ENCODE peak calls at places on chromosomes 16 and 17, in four cellular contexts. A, X, Q and U are unnamed samples.

GRCh38 chr17:68514809-68515208 is 2.6 kb downstream of the PRKAR1A start:
- DNase-seq in A (no peak), X (no peak), Q (no peak), U (peak)

GRCh38 chr16:17026600-17027242 is 444.0 kb downstream of the XYLT1 start:
- DNase-seq in A (no peak), X (no peak), Q (peak), U (no peak)

GRCh38 chr16:68470461-68471150 is 22.3 kb upstream of the SMPD3 start:
- DNase-seq in A (no peak), X (no peak), Q (peak), U (no peak)

GRCh38 chr17:37607637-37608368 is 1.4 kb downstream of the SYNRG start:
- DNase-seq in A (no peak), X (no peak), Q (no peak), U (no peak)

GRCh38 chr16:48438414-48438813 is 53.2 kb upstream of the SIAH1 start:
- DNase-seq in A (no peak), X (no peak), Q (no peak), U (no peak)

GRCh38 chr16:27539120-27539519 is 10.6 kb downstream of the GTF3C1 start:
- DNase-seq in A (no peak), X (no peak), Q (no peak), U (no peak)

GRCh38 chr17:66602659-66603363 is 232.1 kb upstream of the CACNG5 start:
- DNase-seq in A (no peak), X (no peak), Q (no peak), U (no peak)

GRCh38 chr16:2082983-2083364 is 35.2 kb downstream of the TSC2 start:
- DNase-seq in A (no peak), X (no peak), Q (no peak), U (no peak)

GRCh38 chr16:89051521-89052166 is 42.0 kb upstream of the ACSF3 start:
- DNase-seq in A (no peak), X (no peak), Q (no peak), U (no peak)

GRCh38 chr17:40303009-40303657 is 5.8 kb upstream of the RARA start:
- DNase-seq in A (peak), X (peak), Q (no peak), U (peak)

GRCh38 chr17:48174833-48175232 is 67.3 kb downstream of the SNX11 start:
- DNase-seq in A (no peak), X (no peak), Q (no peak), U (no peak)

GRCh38 chr16:87318158-87318644 is 1.0 kb upstream of the C16orf95 start:
- DNase-seq in A (no peak), X (no peak), Q (no peak), U (peak)

GRCh38 chr17:62668091-62668804 is 40.8 kb downstream of the MRC2 start:
- DNase-seq in A (no peak), X (no peak), Q (no peak), U (no peak)

GRCh38 chr17:45121055-45121454 is 11.3 kb downstream of the PLCD3 start:
- DNase-seq in A (no peak), X (no peak), Q (no peak), U (no peak)
- TF ChIP-seq ESRRA in A (no peak), X (no peak), Q (no peak), U (no peak)

GRCh38 chr16:84156342-84156784 is 11.3 kb downstream of the DNAAF1 start:
- DNase-seq in A (no peak), X (no peak), Q (no peak), U (no peak)
- TF ChIP-seq EP300 in A (no peak), X (no peak), Q (no peak), U (no peak)

DNA sequence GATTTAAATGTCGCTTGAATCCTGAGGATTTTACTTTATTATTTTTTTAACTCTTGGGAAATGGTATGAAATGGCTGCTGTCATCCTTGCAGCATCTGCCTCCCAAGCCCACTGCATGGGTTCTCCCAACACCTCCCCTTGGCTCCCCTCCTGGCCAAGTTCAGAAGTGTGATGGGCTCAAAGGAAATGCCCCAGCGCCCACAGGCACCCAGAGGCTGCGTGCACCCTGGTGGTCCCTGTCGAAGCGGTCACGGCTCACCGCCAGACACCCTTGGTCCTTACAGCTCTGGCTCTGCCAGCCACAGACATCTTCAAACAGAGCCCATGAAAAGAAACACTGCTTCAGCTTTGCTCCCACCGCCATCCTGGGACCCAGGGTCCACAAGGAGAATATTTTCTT is 334.7 kb downstream of the SOX9 start:
- DNase-seq in A (no peak), X (no peak), Q (no peak), U (no peak)
- TF ChIP-seq CTCF in A (no peak), X (no peak), Q (no peak), U (no peak)

GRCh38 chr17:32784113-32784512 is 92.8 kb downstream of the MYO1D start:
- DNase-seq in A (no peak), X (no peak), Q (no peak), U (no peak)
- TF ChIP-seq ESRRA in A (no peak), X (no peak), Q (no peak), U (no peak)

GRCh38 chr17:81968850-81969812 is 8.1 kb upstream of the NOTUM start:
- DNase-seq in A (no peak), X (no peak), Q (no peak), U (no peak)

GRCh38 chr17:81968396-81968745 is 7.4 kb upstream of the NOTUM start:
- DNase-seq in A (no peak), X (no peak), Q (no peak), U (no peak)

GRCh38 chr17:81967244-81967532 is 6.2 kb upstream of the NOTUM start:
- DNase-seq in A (no peak), X (no peak), Q (no peak), U (no peak)

GRCh38 chr17:81966343-81967243 is 5.6 kb upstream of the NOTUM start:
- DNase-seq in A (no peak), X (no peak), Q (no peak), U (peak)

DNA sequence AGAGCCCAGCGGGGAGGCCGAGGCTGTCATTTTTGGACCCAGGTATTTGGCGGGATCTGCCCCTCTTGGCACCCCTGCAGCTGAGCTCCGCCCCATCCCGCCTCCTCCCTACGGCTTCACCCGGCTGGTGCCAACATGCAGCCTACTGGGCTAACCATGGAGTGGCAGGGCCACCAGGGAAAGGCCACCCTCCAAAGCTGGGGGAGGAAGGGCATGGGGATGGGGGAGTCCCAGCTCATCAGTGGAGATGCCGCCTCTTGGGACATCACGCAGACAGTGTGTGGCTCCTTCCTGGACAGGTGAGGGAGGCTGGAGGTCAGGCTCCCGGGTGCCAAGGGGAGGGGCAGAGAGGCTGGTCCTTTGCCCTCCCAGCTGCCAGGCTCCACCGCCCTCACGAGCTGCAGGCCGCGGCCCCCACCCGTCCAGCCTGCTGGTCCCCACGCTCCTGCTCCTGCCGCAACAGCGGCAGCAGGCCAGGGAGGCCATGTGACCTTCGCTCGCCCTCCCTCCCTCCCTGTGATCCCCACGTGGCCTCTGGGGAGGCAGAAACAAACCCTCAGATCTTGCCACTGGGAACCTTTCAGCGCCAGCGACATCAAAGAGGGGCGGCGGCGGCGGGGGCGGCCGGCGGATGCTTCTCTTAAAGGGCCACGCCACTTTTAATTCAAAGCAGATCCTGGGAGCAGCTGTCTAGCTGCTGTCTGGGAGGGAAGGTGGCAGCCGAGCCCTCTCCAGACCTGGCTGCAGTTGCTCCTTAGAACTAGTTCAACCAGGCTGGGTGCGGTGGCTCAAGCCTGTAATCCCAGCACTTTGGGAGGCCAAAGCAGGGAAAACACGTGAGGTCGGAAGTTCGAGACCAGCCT is 6.8 kb upstream of the NOTUM start:
- DNase-seq in A (peak), X (peak), Q (peak), U (peak)
- TF ChIP-seq EP300 in A (no peak), X (no peak), Q (no peak), U (peak)

DNA sequence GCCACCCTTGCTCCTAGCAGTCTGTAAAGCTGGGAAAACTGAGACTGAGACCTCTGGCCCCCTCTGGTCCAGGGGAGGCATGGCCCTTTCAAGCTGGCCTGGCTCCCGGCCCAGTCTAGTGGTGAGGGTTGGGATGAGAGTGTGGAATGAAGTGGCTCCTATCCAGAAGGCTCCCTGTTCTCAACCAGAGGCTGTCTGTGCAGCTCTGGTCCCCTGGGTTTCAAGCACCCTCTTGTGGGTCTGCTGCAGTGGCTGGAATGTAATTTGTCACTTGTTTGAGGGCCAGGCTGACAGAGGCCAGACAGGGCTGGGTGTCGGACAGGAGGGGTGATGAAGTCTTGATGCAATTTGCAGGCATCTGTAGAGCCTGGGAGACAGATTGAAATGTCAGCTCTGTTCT is 22.1 kb upstream of the PHF12 start:
- DNase-seq in A (no peak), X (no peak), Q (no peak), U (no peak)
- TF ChIP-seq CTCF in A (no peak), X (no peak), Q (no peak), U (no peak)

DNA sequence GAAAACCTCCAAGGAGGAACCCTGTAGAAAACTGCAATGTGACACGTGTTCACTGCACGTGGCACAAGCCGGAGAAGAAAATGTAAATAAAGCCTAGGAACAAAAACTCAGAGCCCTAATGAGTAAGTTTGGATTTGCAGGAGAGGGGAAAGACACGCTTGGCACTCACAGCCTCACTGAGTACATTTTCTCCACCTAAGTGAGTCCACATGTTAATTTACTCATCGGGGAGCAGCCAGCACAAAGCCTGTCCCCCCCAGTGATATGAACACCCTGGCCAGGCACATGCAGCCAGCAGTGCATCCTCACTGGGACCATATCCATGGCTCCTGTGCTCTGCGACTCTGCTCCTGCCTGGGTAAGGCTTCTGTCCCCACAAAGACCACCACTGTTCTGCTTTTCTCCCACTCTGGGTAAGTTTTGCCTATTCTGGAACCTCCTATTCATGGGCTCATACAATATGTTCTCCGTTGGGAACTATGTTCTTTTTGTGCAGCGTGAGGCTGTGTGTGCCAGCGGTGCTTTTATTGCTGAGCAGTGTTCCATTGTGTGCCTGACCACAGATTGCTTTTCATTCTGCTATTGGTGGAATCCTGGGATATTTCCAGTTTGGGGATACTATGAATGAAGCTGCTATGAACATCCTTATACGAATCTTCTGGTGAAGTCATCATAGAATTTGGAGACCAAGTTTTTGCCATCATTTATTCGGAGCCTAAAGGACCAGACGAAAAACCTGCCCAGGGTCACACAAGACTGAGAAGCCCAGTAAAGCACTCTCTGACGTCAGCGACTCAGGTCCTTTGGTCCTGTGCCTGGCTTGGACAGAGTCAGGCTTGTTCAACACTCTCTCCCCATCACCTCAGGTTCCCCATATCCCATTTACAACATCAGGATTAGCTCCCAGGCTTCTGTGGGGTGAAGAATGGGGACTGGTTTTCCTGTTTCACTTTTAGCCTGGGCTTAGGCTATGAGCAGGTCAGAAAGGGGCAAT is 53.3 kb downstream of the RNF112 start:
- DNase-seq in A (no peak), X (no peak), Q (no peak), U (no peak)
- TF ChIP-seq ESRRA in A (no peak), X (no peak), Q (no peak), U (no peak)

GRCh38 chr17:76713765-76714164 is 3.0 kb upstream of the MXRA7 start:
- DNase-seq in A (no peak), X (no peak), Q (no peak), U (no peak)

GRCh38 chr17:76706817-76707216 is 3.9 kb downstream of the MXRA7 start:
- DNase-seq in A (no peak), X (no peak), Q (no peak), U (no peak)

GRCh38 chr17:76710863-76711611 is at the start of gene MXRA7:
- DNase-seq in A (peak), X (peak), Q (no peak), U (no peak)

GRCh38 chr17:76707985-76708807 is 2.6 kb downstream of the MXRA7 start:
- DNase-seq in A (no peak), X (peak), Q (no peak), U (peak)

GRCh38 chr17:76709077-76709950 is 1.5 kb downstream of the MXRA7 start:
- DNase-seq in A (no peak), X (no peak), Q (no peak), U (peak)
- TF ChIP-seq EP300 in A (no peak), X (no peak), Q (no peak), U (no peak)

GRCh38 chr16:4981473-4981872 is 23.3 kb downstream of the SEC14L5 start:
- DNase-seq in A (no peak), X (no peak), Q (no peak), U (no peak)

GRCh38 chr16:4987580-4988374 is 29.6 kb downstream of the SEC14L5 start:
- DNase-seq in A (peak), X (peak), Q (no peak), U (no peak)

GRCh38 chr16:4987250-4987579 is 29.1 kb downstream of the SEC14L5 start:
- DNase-seq in A (no peak), X (no peak), Q (no peak), U (no peak)

GRCh38 chr16:4982056-4982867 is 24.1 kb downstream of the SEC14L5 start:
- DNase-seq in A (no peak), X (no peak), Q (no peak), U (no peak)

GRCh38 chr16:4984174-4985000 is 26.3 kb downstream of the SEC14L5 start:
- DNase-seq in A (no peak), X (no peak), Q (no peak), U (no peak)
- TF ChIP-seq CTCF in A (no peak), X (no peak), Q (no peak), U (no peak)

GRCh38 chr17:56499799-56500388 is 93.6 kb upstream of the NOG start:
- DNase-seq in A (no peak), X (peak), Q (no peak), U (peak)
- TF ChIP-seq ESRRA in A (no peak), X (no peak), Q (no peak), U (no peak)